ENCODE peak calls at places on chromosomes 3 and 15, in four cellular contexts. One of them, this sample, is unnamed.

GRCh38 chr3:190225186-190225692 is 97.0 kb downstream of the CLDN1 start:
- DNase-seq in Calu3: peak
- DNase-seq in endothelial cell: no peak
- DNase-seq in breast epithelium: no peak
- DNase-seq in this sample: no peak

GRCh38 chr3:127358641-127359040 is 70.8 kb upstream of the PRR20G start:
- DNase-seq in breast epithelium: no peak
- DNase-seq in endothelial cell: no peak
- DNase-seq in Calu3: no peak
- DNase-seq in this sample: no peak

GRCh38 chr3:69250014-69250413 is 127.6 kb upstream of the LMOD3 start:
- DNase-seq in Calu3: peak
- DNase-seq in endothelial cell: peak
- DNase-seq in breast epithelium: no peak
- DNase-seq in this sample: no peak

GRCh38 chr15:80599359-80599758 is 95.8 kb upstream of the ABHD17C start:
- DNase-seq in breast epithelium: no peak
- DNase-seq in endothelial cell: no peak
- DNase-seq in Calu3: no peak
- DNase-seq in this sample: no peak

GRCh38 chr3:172648736-172649135 is 62.1 kb downstream of the NCEH1 start:
- DNase-seq in breast epithelium: no peak
- DNase-seq in endothelial cell: no peak
- DNase-seq in Calu3: no peak
- DNase-seq in this sample: no peak

GRCh38 chr3:101902041-101902440 is 52.7 kb downstream of the NFKBIZ start:
- DNase-seq in endothelial cell: no peak
- DNase-seq in Calu3: no peak
- DNase-seq in breast epithelium: no peak
- DNase-seq in this sample: no peak

GRCh38 chr3:146546366-146546965 is 2.1 kb upstream of the PLSCR1 start:
- DNase-seq in endothelial cell: no peak
- DNase-seq in Calu3: no peak
- DNase-seq in breast epithelium: no peak
- DNase-seq in this sample: no peak

GRCh38 chr3:133955892-133956291 is 60.2 kb upstream of the RAB6B start:
- DNase-seq in endothelial cell: no peak
- DNase-seq in breast epithelium: no peak
- DNase-seq in Calu3: no peak
- DNase-seq in this sample: no peak

GRCh38 chr3:29880809-29881208 is 599.9 kb downstream of the RBMS3 start:
- DNase-seq in breast epithelium: no peak
- DNase-seq in endothelial cell: no peak
- DNase-seq in Calu3: no peak
- DNase-seq in this sample: no peak

GRCh38 chr3:124924741-124925140 is 9.8 kb downstream of the MUC13 start:
- DNase-seq in breast epithelium: no peak
- DNase-seq in endothelial cell: no peak
- DNase-seq in Calu3: no peak
- DNase-seq in this sample: no peak

GRCh38 chr3:52231502-52232278 is 6.2 kb upstream of the TLR9 start:
- DNase-seq in breast epithelium: peak
- DNase-seq in Calu3: peak
- DNase-seq in endothelial cell: peak
- DNase-seq in this sample: peak

GRCh38 chr15:66024998-66025397 is 155.7 kb downstream of the RAB11A start:
- DNase-seq in endothelial cell: no peak
- DNase-seq in breast epithelium: no peak
- DNase-seq in Calu3: no peak
- DNase-seq in this sample: no peak

GRCh38 chr15:66775127-66776105 is 73.4 kb downstream of the SMAD6 start:
- DNase-seq in breast epithelium: no peak
- DNase-seq in endothelial cell: no peak
- DNase-seq in Calu3: no peak
- DNase-seq in this sample: no peak

GRCh38 chr3:13111173-13111873 is 38.1 kb upstream of the IQSEC1 start:
- DNase-seq in breast epithelium: peak
- DNase-seq in endothelial cell: no peak
- DNase-seq in Calu3: peak
- DNase-seq in this sample: no peak

GRCh38 chr15:70559840-70560239 is 203.5 kb downstream of the UACA start:
- DNase-seq in endothelial cell: no peak
- DNase-seq in breast epithelium: no peak
- DNase-seq in Calu3: no peak
- DNase-seq in this sample: no peak

GRCh38 chr15:63982381-63982854 is 63.9 kb downstream of the DAPK2 start:
- DNase-seq in breast epithelium: no peak
- DNase-seq in endothelial cell: no peak
- DNase-seq in Calu3: no peak
- DNase-seq in this sample: no peak

GRCh38 chr15:73732911-73733310 is 20.2 kb downstream of the INSYN1 start:
- DNase-seq in Calu3: no peak
- DNase-seq in breast epithelium: no peak
- DNase-seq in endothelial cell: no peak
- DNase-seq in this sample: no peak

GRCh38 chr3:126865736-126866135 is 117.2 kb upstream of the PLXNA1 start:
- DNase-seq in Calu3: no peak
- DNase-seq in breast epithelium: no peak
- DNase-seq in endothelial cell: no peak
- DNase-seq in this sample: peak

GRCh38 chr3:65604863-65605526 is 433.7 kb downstream of the MAGI1 start:
- DNase-seq in endothelial cell: no peak
- DNase-seq in breast epithelium: no peak
- DNase-seq in Calu3: no peak
- DNase-seq in this sample: no peak

GRCh38 chr3:32374788-32375595 is 16.7 kb upstream of the CMTM7 start:
- DNase-seq in endothelial cell: peak
- DNase-seq in breast epithelium: no peak
- DNase-seq in Calu3: peak
- DNase-seq in this sample: no peak

GRCh38 chr3:36960502-36960901 is 15.6 kb upstream of the TRANK1 start:
- DNase-seq in endothelial cell: no peak
- DNase-seq in Calu3: no peak
- DNase-seq in breast epithelium: no peak
- DNase-seq in this sample: peak

GRCh38 chr3:36969540-36970432 is 23.1 kb downstream of the EPM2AIP1 start:
- DNase-seq in breast epithelium: no peak
- DNase-seq in endothelial cell: peak
- DNase-seq in Calu3: no peak
- DNase-seq in this sample: no peak

GRCh38 chr3:36969085-36969484 is 23.8 kb downstream of the EPM2AIP1 start:
- DNase-seq in Calu3: no peak
- DNase-seq in endothelial cell: no peak
- DNase-seq in breast epithelium: no peak
- DNase-seq in this sample: no peak

GRCh38 chr3:36965440-36965839 is 20.6 kb upstream of the TRANK1 start:
- DNase-seq in Calu3: peak
- DNase-seq in endothelial cell: no peak
- DNase-seq in breast epithelium: no peak
- DNase-seq in this sample: no peak

GRCh38 chr3:36964827-36965226 is 20.0 kb upstream of the TRANK1 start:
- DNase-seq in endothelial cell: no peak
- DNase-seq in Calu3: no peak
- DNase-seq in breast epithelium: no peak
- DNase-seq in this sample: no peak
- TF ChIP-seq CTCF in endothelial cell: no peak
- TF ChIP-seq CTCF in Calu3: no peak
- TF ChIP-seq CTCF in breast epithelium: no peak
- TF ChIP-seq CTCF in this sample: no peak

GRCh38 chr15:93060336-93061248 is 28.4 kb downstream of the RGMA start:
- DNase-seq in breast epithelium: no peak
- DNase-seq in endothelial cell: no peak
- DNase-seq in Calu3: no peak
- DNase-seq in this sample: no peak
- TF ChIP-seq CTCF in breast epithelium: no peak
- TF ChIP-seq CTCF in endothelial cell: no peak
- TF ChIP-seq CTCF in Calu3: no peak
- TF ChIP-seq CTCF in this sample: no peak

DNA sequence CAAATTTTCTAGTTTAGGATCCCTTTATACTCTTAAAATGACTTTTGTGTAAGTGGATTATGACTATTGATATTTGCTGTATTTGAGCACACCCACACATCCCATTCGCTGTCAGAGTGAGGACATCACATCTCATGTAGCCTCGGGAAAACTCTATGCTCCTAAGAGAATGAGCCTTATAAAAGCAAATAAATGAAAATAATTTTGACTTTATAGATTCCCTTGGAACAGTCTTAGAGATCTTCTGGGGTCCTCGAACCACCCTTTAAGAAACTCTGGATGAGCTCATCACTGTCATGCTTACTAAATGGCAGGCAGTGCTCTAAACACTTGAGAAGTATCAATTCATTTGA is 16.1 kb upstream of the EXOG start:
- DNase-seq in breast epithelium: no peak
- DNase-seq in Calu3: no peak
- DNase-seq in endothelial cell: no peak
- DNase-seq in this sample: no peak
- TF ChIP-seq CTCF in breast epithelium: no peak
- TF ChIP-seq CTCF in Calu3: no peak
- TF ChIP-seq CTCF in endothelial cell: peak
- TF ChIP-seq CTCF in this sample: peak

GRCh38 chr15:47486051-47486450 is 231.3 kb upstream of the SEMA6D start:
- DNase-seq in endothelial cell: no peak
- DNase-seq in breast epithelium: no peak
- DNase-seq in Calu3: no peak
- DNase-seq in this sample: no peak
- TF ChIP-seq CTCF in endothelial cell: no peak
- TF ChIP-seq CTCF in breast epithelium: no peak
- TF ChIP-seq CTCF in Calu3: no peak
- TF ChIP-seq CTCF in this sample: no peak

GRCh38 chr15:44711089-44711355 is at the start of gene PATL2:
- DNase-seq in endothelial cell: no peak
- DNase-seq in breast epithelium: no peak
- DNase-seq in Calu3: no peak
- DNase-seq in this sample: no peak

GRCh38 chr15:44715142-44715796 is 4.0 kb downstream of the B2M start:
- DNase-seq in endothelial cell: no peak
- DNase-seq in breast epithelium: no peak
- DNase-seq in Calu3: no peak
- DNase-seq in this sample: no peak

GRCh38 chr15:44712108-44713005 is 1.0 kb downstream of the B2M start:
- DNase-seq in breast epithelium: peak
- DNase-seq in Calu3: peak
- DNase-seq in endothelial cell: no peak
- DNase-seq in this sample: no peak

GRCh38 chr15:44711356-44712107 is at the start of gene B2M:
- DNase-seq in breast epithelium: peak
- DNase-seq in Calu3: peak
- DNase-seq in endothelial cell: peak
- DNase-seq in this sample: peak

GRCh38 chr15:44713006-44713966 is 2.0 kb downstream of the B2M start:
- DNase-seq in Calu3: no peak
- DNase-seq in breast epithelium: no peak
- DNase-seq in endothelial cell: no peak
- DNase-seq in this sample: no peak
- TF ChIP-seq CTCF in Calu3: no peak
- TF ChIP-seq CTCF in breast epithelium: no peak
- TF ChIP-seq CTCF in endothelial cell: no peak
- TF ChIP-seq CTCF in this sample: peak

DNA sequence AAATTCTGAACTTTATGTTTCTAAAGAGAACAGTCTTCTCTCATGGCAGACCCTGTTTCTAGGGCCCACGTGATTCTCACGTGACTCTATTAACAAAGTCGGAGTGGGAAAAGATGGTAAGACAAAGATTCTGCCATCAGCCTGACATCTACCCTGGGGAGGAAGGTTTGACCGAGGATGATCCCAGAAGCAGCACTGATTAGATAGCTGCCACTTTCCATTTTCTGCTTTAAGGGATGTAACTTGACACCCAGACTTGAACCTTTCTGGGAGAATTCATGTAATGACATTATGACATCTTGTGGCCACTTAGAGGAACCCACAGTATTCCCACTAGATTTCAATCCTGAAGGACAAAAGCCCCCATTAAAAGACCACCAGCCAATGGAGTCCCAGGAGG is 480.3 kb upstream of the PROK2 start:
- DNase-seq in Calu3: no peak
- DNase-seq in breast epithelium: no peak
- DNase-seq in endothelial cell: no peak
- DNase-seq in this sample: no peak
- TF ChIP-seq CTCF in Calu3: no peak
- TF ChIP-seq CTCF in breast epithelium: no peak
- TF ChIP-seq CTCF in endothelial cell: no peak
- TF ChIP-seq CTCF in this sample: peak